ENCODE peak calls at places on chromosomes 13 and 19, in eight cellular contexts. R, N, S, O, K, H, M and U are unnamed samples.

GRCh38 chr19:13996928-13997636 is 9.0 kb downstream of the RFX1 start:
- DNase-seq in O (peak), S (no peak), H (no peak), M (no peak), N (no peak), K (no peak), R (no peak), U (no peak)

GRCh38 chr19:8116437-8117293 is 32.7 kb downstream of the FBN3 start:
- DNase-seq in O (no peak), S (no peak), M (no peak), N (no peak), H (no peak), K (no peak), R (no peak), U (no peak)

GRCh38 chr13:30429721-30430694 is 7.7 kb downstream of the UBE2L5 start:
- DNase-seq in H (peak), N (peak), S (no peak), M (no peak), O (no peak), R (no peak), K (no peak), U (no peak)

GRCh38 chr19:42198676-42199439 is 18.6 kb downstream of the DEDD2 start:
- DNase-seq in R (peak), N (peak), O (no peak), M (peak), H (no peak), S (no peak), K (no peak), U (peak)

GRCh38 chr19:11142528-11143171 is 12.9 kb downstream of the SPC24 start:
- DNase-seq in N (peak), M (no peak), O (peak), S (peak), H (peak), R (no peak), K (peak), U (no peak)

GRCh38 chr19:58380037-58380735 is 644 bp downstream of the ZNF837 start:
- DNase-seq in N (no peak), O (no peak), R (no peak), S (no peak), K (no peak), H (no peak), M (no peak), U (no peak)

GRCh38 chr19:38785187-38785699 is 3.8 kb upstream of the LGALS7B start:
- DNase-seq in M (no peak), S (no peak), O (peak), R (no peak), N (no peak), K (no peak), H (no peak), U (no peak)

GRCh38 chr19:18895828-18896341 is at the start of gene CERS1:
- DNase-seq in R (no peak), M (no peak), N (peak), O (no peak), S (no peak), H (peak), K (peak), U (no peak)

GRCh38 chr13:44768233-44768632 is 192.1 kb upstream of the TSC22D1 start:
- DNase-seq in S (no peak), O (no peak), K (no peak), H (no peak), M (no peak), R (peak), N (no peak), U (no peak)

GRCh38 chr13:97344250-97345175 is 89.5 kb upstream of the RAP2A start:
- DNase-seq in N (peak), K (peak), O (peak), H (peak), R (peak), M (no peak), S (peak), U (peak)

GRCh38 chr19:39919976-39920375 is 14.5 kb downstream of the FCGBP start:
- DNase-seq in K (no peak), M (no peak), O (no peak), R (no peak), H (no peak), N (peak), S (no peak), U (no peak)

GRCh38 chr13:42478531-42479156 is 95.3 kb upstream of the TNFSF11 start:
- DNase-seq in K (no peak), O (no peak), R (no peak), N (peak), M (no peak), H (no peak), S (no peak), U (no peak)

GRCh38 chr19:3784607-3785463 is 1.3 kb downstream of the MATK start:
- DNase-seq in S (no peak), R (no peak), K (no peak), M (no peak), H (peak), N (peak), O (no peak), U (no peak)

GRCh38 chr19:58328999-58329398 is 2.2 kb downstream of the ZSCAN22 start:
- DNase-seq in M (no peak), N (peak), H (no peak), R (no peak), O (no peak), K (peak), S (no peak), U (no peak)

GRCh38 chr13:79194272-79194671 is 211.8 kb downstream of the RBM26 start:
- DNase-seq in S (no peak), R (peak), K (no peak), H (no peak), N (no peak), M (peak), O (no peak), U (peak)

GRCh38 chr19:19748249-19748938 is 15.5 kb upstream of the ZNF14 start:
- DNase-seq in H (no peak), S (no peak), K (no peak), O (no peak), N (no peak), M (no peak), R (no peak), U (no peak)

GRCh38 chr19:39126593-39127187 is 1.1 kb downstream of the PAK4 start:
- DNase-seq in O (peak), K (no peak), S (no peak), M (no peak), R (no peak), N (peak), H (peak), U (no peak)

GRCh38 chr19:35142531-35143230 is 374 bp upstream of the FXYD7 start:
- DNase-seq in K (peak), S (peak), N (peak), R (peak), O (no peak), H (no peak), M (peak), U (no peak)

GRCh38 chr19:2327773-2328400 is 499 bp downstream of the LSM7 start:
- DNase-seq in O (no peak), R (peak), K (no peak), M (peak), N (peak), H (peak), S (peak), U (peak)

GRCh38 chr19:21604351-21604926 is 99.0 kb downstream of the ZNF429 start:
- DNase-seq in M (no peak), S (no peak), N (peak), K (no peak), R (no peak), O (no peak), H (no peak), U (no peak)

GRCh38 chr13:102902789-102903347 is 57.0 kb downstream of the ERCC5 start:
- DNase-seq in K (no peak), N (peak), R (no peak), H (no peak), S (no peak), O (no peak), M (no peak), U (no peak)

GRCh38 chr13:42574011-42574410 is at the start of gene TNFSF11:
- DNase-seq in S (no peak), R (peak), O (no peak), K (peak), M (no peak), H (no peak), N (peak), U (no peak)

GRCh38 chr13:24023073-24023472 is 125.8 kb upstream of the C1QTNF9B start:
- DNase-seq in S (no peak), N (no peak), K (no peak), M (no peak), H (no peak), O (no peak), R (no peak), U (no peak)

GRCh38 chr13:102440259-102440936 is 38.5 kb upstream of the FGF14 start:
- DNase-seq in H (no peak), S (no peak), M (no peak), K (no peak), N (no peak), R (no peak), O (peak), U (no peak)

GRCh38 chr13:113915012-113915763 is 51.3 kb upstream of the GAS6 start:
- DNase-seq in K (no peak), M (no peak), S (no peak), O (no peak), R (no peak), N (no peak), H (no peak), U (no peak)

GRCh38 chr13:53012707-53013106 is 15.9 kb upstream of the OLFM4 start:
- DNase-seq in H (no peak), K (no peak), O (no peak), R (no peak), N (no peak), M (no peak), S (no peak), U (no peak)

GRCh38 chr13:106533940-106534843 is 1.3 kb downstream of the EFNB2 start:
- DNase-seq in M (no peak), O (peak), N (peak), R (no peak), H (peak), K (peak), S (no peak), U (no peak)